ENCODE peak calls at places on chromosome 6, in nine cellular contexts. One of them, this sample, is unnamed.

GRCh38 chr6:125700591-125701353 is 48.7 kb upstream of the HEY2 start:
- DNase-seq in astrocyte of the spinal cord: no peak
- DNase-seq in cardiac fibroblast: no peak
- DNase-seq in AG09309: no peak
- DNase-seq in Jurkat, Clone E6-1: no peak
- DNase-seq in AG04449: no peak
- DNase-seq in brain microvascular endothelial cell: no peak
- DNase-seq in breast epithelium: no peak
- DNase-seq in tibial artery: no peak
- DNase-seq in this sample: no peak

GRCh38 chr6:107114872-107115694 is at the start of gene BEND3:
- DNase-seq in astrocyte of the spinal cord: no peak
- DNase-seq in AG09309: no peak
- DNase-seq in AG04449: no peak
- DNase-seq in brain microvascular endothelial cell: no peak
- DNase-seq in breast epithelium: no peak
- DNase-seq in cardiac fibroblast: peak
- DNase-seq in tibial artery: no peak
- DNase-seq in Jurkat, Clone E6-1: no peak
- DNase-seq in this sample: no peak

GRCh38 chr6:130708338-130708737 is 118.9 kb upstream of the SMLR1 start:
- DNase-seq in AG09309: peak
- DNase-seq in Jurkat, Clone E6-1: no peak
- DNase-seq in tibial artery: no peak
- DNase-seq in brain microvascular endothelial cell: no peak
- DNase-seq in breast epithelium: no peak
- DNase-seq in astrocyte of the spinal cord: no peak
- DNase-seq in AG04449: peak
- DNase-seq in cardiac fibroblast: no peak
- DNase-seq in this sample: no peak

GRCh38 chr6:73722318-73723060 is 26.5 kb downstream of the CD109 start:
- DNase-seq in breast epithelium: no peak
- DNase-seq in AG04449: peak
- DNase-seq in astrocyte of the spinal cord: peak
- DNase-seq in brain microvascular endothelial cell: peak
- DNase-seq in Jurkat, Clone E6-1: no peak
- DNase-seq in AG09309: peak
- DNase-seq in cardiac fibroblast: peak
- DNase-seq in tibial artery: no peak
- DNase-seq in this sample: peak

GRCh38 chr6:40194771-40195170 is 260.5 kb upstream of the MOCS1 start:
- DNase-seq in AG09309: no peak
- DNase-seq in breast epithelium: no peak
- DNase-seq in Jurkat, Clone E6-1: peak
- DNase-seq in AG04449: no peak
- DNase-seq in cardiac fibroblast: no peak
- DNase-seq in brain microvascular endothelial cell: no peak
- DNase-seq in tibial artery: no peak
- DNase-seq in astrocyte of the spinal cord: no peak
- DNase-seq in this sample: no peak

GRCh38 chr6:5361371-5361770 is 100.1 kb downstream of the FARS2 start:
- DNase-seq in tibial artery: no peak
- DNase-seq in breast epithelium: no peak
- DNase-seq in AG04449: no peak
- DNase-seq in Jurkat, Clone E6-1: no peak
- DNase-seq in astrocyte of the spinal cord: peak
- DNase-seq in AG09309: no peak
- DNase-seq in brain microvascular endothelial cell: no peak
- DNase-seq in cardiac fibroblast: peak
- DNase-seq in this sample: peak

GRCh38 chr6:111736005-111736607 is 130.4 kb upstream of the TRAF3IP2 start:
- DNase-seq in brain microvascular endothelial cell: no peak
- DNase-seq in cardiac fibroblast: no peak
- DNase-seq in AG09309: no peak
- DNase-seq in tibial artery: no peak
- DNase-seq in Jurkat, Clone E6-1: no peak
- DNase-seq in astrocyte of the spinal cord: no peak
- DNase-seq in AG04449: no peak
- DNase-seq in breast epithelium: no peak
- DNase-seq in this sample: no peak

GRCh38 chr6:145096846-145097245 is 638.5 kb downstream of the EPM2A start:
- DNase-seq in AG04449: no peak
- DNase-seq in brain microvascular endothelial cell: no peak
- DNase-seq in tibial artery: no peak
- DNase-seq in astrocyte of the spinal cord: no peak
- DNase-seq in AG09309: no peak
- DNase-seq in cardiac fibroblast: no peak
- DNase-seq in breast epithelium: no peak
- DNase-seq in Jurkat, Clone E6-1: no peak
- DNase-seq in this sample: no peak

GRCh38 chr6:161890959-161891358 is 617.1 kb upstream of the AGPAT4 start:
- DNase-seq in Jurkat, Clone E6-1: no peak
- DNase-seq in tibial artery: no peak
- DNase-seq in brain microvascular endothelial cell: no peak
- DNase-seq in breast epithelium: no peak
- DNase-seq in AG04449: no peak
- DNase-seq in AG09309: no peak
- DNase-seq in cardiac fibroblast: no peak
- DNase-seq in astrocyte of the spinal cord: no peak
- DNase-seq in this sample: no peak

GRCh38 chr6:113361014-113361645 is 496.0 kb upstream of the MARCKS start:
- DNase-seq in breast epithelium: no peak
- DNase-seq in Jurkat, Clone E6-1: no peak
- DNase-seq in brain microvascular endothelial cell: peak
- DNase-seq in cardiac fibroblast: no peak
- DNase-seq in AG04449: no peak
- DNase-seq in tibial artery: no peak
- DNase-seq in AG09309: no peak
- DNase-seq in astrocyte of the spinal cord: peak
- DNase-seq in this sample: peak

GRCh38 chr6:72624557-72625160 is 2.8 kb downstream of the KCNQ5 start:
- DNase-seq in brain microvascular endothelial cell: no peak
- DNase-seq in AG04449: no peak
- DNase-seq in breast epithelium: no peak
- DNase-seq in Jurkat, Clone E6-1: no peak
- DNase-seq in tibial artery: no peak
- DNase-seq in cardiac fibroblast: peak
- DNase-seq in AG09309: no peak
- DNase-seq in astrocyte of the spinal cord: peak
- DNase-seq in this sample: peak

GRCh38 chr6:154933181-154933827 is 61.8 kb upstream of the TIAM2 start:
- DNase-seq in Jurkat, Clone E6-1: no peak
- DNase-seq in astrocyte of the spinal cord: peak
- DNase-seq in breast epithelium: no peak
- DNase-seq in cardiac fibroblast: peak
- DNase-seq in AG09309: no peak
- DNase-seq in AG04449: no peak
- DNase-seq in brain microvascular endothelial cell: peak
- DNase-seq in tibial artery: peak
- DNase-seq in this sample: no peak

DNA sequence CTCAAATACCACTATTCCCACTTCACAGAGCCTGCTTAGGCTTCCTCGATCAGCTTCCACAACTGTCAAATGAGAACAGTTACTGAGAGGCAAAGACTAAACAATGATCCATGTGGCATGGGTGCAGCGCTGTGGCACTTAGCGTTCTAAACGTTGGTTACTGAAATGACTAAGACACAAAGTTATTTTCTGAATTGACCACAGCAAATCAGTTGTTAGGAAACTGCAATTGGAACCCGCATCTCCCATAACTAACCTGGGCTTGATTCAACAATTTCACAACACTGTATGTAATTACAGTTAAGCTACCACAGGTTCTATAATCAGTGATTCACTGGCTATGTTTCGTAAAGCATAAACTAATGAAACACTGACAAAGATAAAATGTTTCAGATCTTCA is 12.6 kb downstream of the WDR27 start:
- DNase-seq in brain microvascular endothelial cell: no peak
- DNase-seq in Jurkat, Clone E6-1: no peak
- DNase-seq in tibial artery: no peak
- DNase-seq in breast epithelium: no peak
- DNase-seq in AG09309: peak
- DNase-seq in cardiac fibroblast: peak
- DNase-seq in AG04449: no peak
- DNase-seq in astrocyte of the spinal cord: peak
- DNase-seq in this sample: peak
- H3K4me3 ChIP-seq in brain microvascular endothelial cell: no peak
- H3K4me3 ChIP-seq in Jurkat, Clone E6-1: no peak
- H3K4me3 ChIP-seq in tibial artery: no peak
- H3K4me3 ChIP-seq in breast epithelium: no peak
- H3K4me3 ChIP-seq in AG09309: no peak
- H3K4me3 ChIP-seq in cardiac fibroblast: no peak
- H3K4me3 ChIP-seq in AG04449: no peak
- H3K4me3 ChIP-seq in astrocyte of the spinal cord: no peak
- H3K4me3 ChIP-seq in this sample: no peak

GRCh38 chr6:157611406-157611805 is 211.6 kb upstream of the SNX9 start:
- DNase-seq in AG04449: no peak
- DNase-seq in tibial artery: peak
- DNase-seq in brain microvascular endothelial cell: no peak
- DNase-seq in cardiac fibroblast: no peak
- DNase-seq in breast epithelium: no peak
- DNase-seq in Jurkat, Clone E6-1: no peak
- DNase-seq in AG09309: no peak
- DNase-seq in astrocyte of the spinal cord: no peak
- DNase-seq in this sample: no peak

GRCh38 chr6:157610451-157610999 is 212.5 kb upstream of the SNX9 start:
- DNase-seq in Jurkat, Clone E6-1: no peak
- DNase-seq in astrocyte of the spinal cord: no peak
- DNase-seq in AG04449: no peak
- DNase-seq in breast epithelium: no peak
- DNase-seq in AG09309: no peak
- DNase-seq in brain microvascular endothelial cell: no peak
- DNase-seq in tibial artery: peak
- DNase-seq in cardiac fibroblast: no peak
- DNase-seq in this sample: no peak

GRCh38 chr6:157609117-157609516 is 213.9 kb upstream of the SNX9 start:
- DNase-seq in cardiac fibroblast: no peak
- DNase-seq in AG09309: no peak
- DNase-seq in brain microvascular endothelial cell: no peak
- DNase-seq in Jurkat, Clone E6-1: no peak
- DNase-seq in astrocyte of the spinal cord: no peak
- DNase-seq in breast epithelium: no peak
- DNase-seq in tibial artery: peak
- DNase-seq in AG04449: no peak
- DNase-seq in this sample: no peak

GRCh38 chr6:157608221-157609075 is 214.6 kb upstream of the SNX9 start:
- DNase-seq in cardiac fibroblast: no peak
- DNase-seq in tibial artery: peak
- DNase-seq in astrocyte of the spinal cord: no peak
- DNase-seq in AG09309: no peak
- DNase-seq in brain microvascular endothelial cell: no peak
- DNase-seq in Jurkat, Clone E6-1: no peak
- DNase-seq in breast epithelium: no peak
- DNase-seq in AG04449: no peak
- DNase-seq in this sample: no peak

GRCh38 chr6:157609556-157609955 is 213.5 kb upstream of the SNX9 start:
- DNase-seq in astrocyte of the spinal cord: no peak
- DNase-seq in brain microvascular endothelial cell: no peak
- DNase-seq in Jurkat, Clone E6-1: no peak
- DNase-seq in cardiac fibroblast: no peak
- DNase-seq in AG09309: no peak
- DNase-seq in tibial artery: peak
- DNase-seq in AG04449: no peak
- DNase-seq in breast epithelium: no peak
- DNase-seq in this sample: no peak
- H3K4me3 ChIP-seq in astrocyte of the spinal cord: no peak
- H3K4me3 ChIP-seq in brain microvascular endothelial cell: no peak
- H3K4me3 ChIP-seq in Jurkat, Clone E6-1: no peak
- H3K4me3 ChIP-seq in cardiac fibroblast: no peak
- H3K4me3 ChIP-seq in AG09309: no peak
- H3K4me3 ChIP-seq in tibial artery: no peak
- H3K4me3 ChIP-seq in AG04449: no peak
- H3K4me3 ChIP-seq in breast epithelium: no peak
- H3K4me3 ChIP-seq in this sample: no peak

GRCh38 chr6:10426781-10427279 is 12.0 kb upstream of the TFAP2A start:
- DNase-seq in breast epithelium: no peak
- DNase-seq in brain microvascular endothelial cell: no peak
- DNase-seq in cardiac fibroblast: no peak
- DNase-seq in AG09309: no peak
- DNase-seq in AG04449: no peak
- DNase-seq in tibial artery: no peak
- DNase-seq in astrocyte of the spinal cord: no peak
- DNase-seq in Jurkat, Clone E6-1: no peak
- DNase-seq in this sample: no peak
- H3K4me3 ChIP-seq in breast epithelium: peak
- H3K4me3 ChIP-seq in brain microvascular endothelial cell: peak
- H3K4me3 ChIP-seq in cardiac fibroblast: peak
- H3K4me3 ChIP-seq in AG09309: peak
- H3K4me3 ChIP-seq in AG04449: peak
- H3K4me3 ChIP-seq in tibial artery: peak
- H3K4me3 ChIP-seq in astrocyte of the spinal cord: peak
- H3K4me3 ChIP-seq in Jurkat, Clone E6-1: peak
- H3K4me3 ChIP-seq in this sample: peak

GRCh38 chr6:57143690-57144089 is 28.4 kb upstream of the BAG2 start:
- DNase-seq in Jurkat, Clone E6-1: no peak
- DNase-seq in brain microvascular endothelial cell: no peak
- DNase-seq in AG09309: no peak
- DNase-seq in astrocyte of the spinal cord: no peak
- DNase-seq in breast epithelium: no peak
- DNase-seq in AG04449: no peak
- DNase-seq in tibial artery: no peak
- DNase-seq in cardiac fibroblast: no peak
- DNase-seq in this sample: no peak

GRCh38 chr6:57141451-57142177 is 30.5 kb upstream of the BAG2 start:
- DNase-seq in cardiac fibroblast: no peak
- DNase-seq in breast epithelium: no peak
- DNase-seq in brain microvascular endothelial cell: no peak
- DNase-seq in Jurkat, Clone E6-1: no peak
- DNase-seq in AG04449: no peak
- DNase-seq in AG09309: no peak
- DNase-seq in tibial artery: no peak
- DNase-seq in astrocyte of the spinal cord: no peak
- DNase-seq in this sample: no peak

GRCh38 chr6:57137392-57137791 is 34.7 kb upstream of the BAG2 start:
- DNase-seq in breast epithelium: no peak
- DNase-seq in brain microvascular endothelial cell: no peak
- DNase-seq in astrocyte of the spinal cord: no peak
- DNase-seq in cardiac fibroblast: no peak
- DNase-seq in AG04449: no peak
- DNase-seq in AG09309: no peak
- DNase-seq in tibial artery: no peak
- DNase-seq in Jurkat, Clone E6-1: no peak
- DNase-seq in this sample: no peak

GRCh38 chr6:57138026-57138425 is 34.1 kb upstream of the BAG2 start:
- DNase-seq in brain microvascular endothelial cell: no peak
- DNase-seq in breast epithelium: no peak
- DNase-seq in cardiac fibroblast: no peak
- DNase-seq in astrocyte of the spinal cord: no peak
- DNase-seq in tibial artery: no peak
- DNase-seq in AG04449: no peak
- DNase-seq in Jurkat, Clone E6-1: no peak
- DNase-seq in AG09309: no peak
- DNase-seq in this sample: no peak

DNA sequence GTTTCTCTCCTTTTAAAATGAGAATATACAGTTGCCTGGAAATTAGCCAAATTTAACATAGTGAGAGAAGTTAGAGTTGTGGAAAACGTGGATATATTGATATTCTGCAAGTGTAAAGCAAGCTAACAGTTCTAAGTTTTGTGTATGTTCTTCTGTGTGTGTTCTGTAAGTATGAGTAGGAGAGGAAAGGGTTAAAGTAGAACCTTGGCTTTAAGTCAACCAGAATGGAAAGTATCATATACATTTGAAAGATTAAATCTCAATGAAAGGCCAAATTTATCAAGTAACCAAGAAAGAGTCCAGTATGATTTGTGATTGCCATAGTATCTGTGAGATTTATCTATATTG is 30.0 kb upstream of the BAG2 start:
- DNase-seq in breast epithelium: no peak
- DNase-seq in tibial artery: no peak
- DNase-seq in AG09309: no peak
- DNase-seq in Jurkat, Clone E6-1: no peak
- DNase-seq in cardiac fibroblast: no peak
- DNase-seq in astrocyte of the spinal cord: no peak
- DNase-seq in AG04449: no peak
- DNase-seq in brain microvascular endothelial cell: no peak
- DNase-seq in this sample: no peak
- H3K4me3 ChIP-seq in breast epithelium: no peak
- H3K4me3 ChIP-seq in tibial artery: no peak
- H3K4me3 ChIP-seq in AG09309: no peak
- H3K4me3 ChIP-seq in Jurkat, Clone E6-1: no peak
- H3K4me3 ChIP-seq in cardiac fibroblast: no peak
- H3K4me3 ChIP-seq in astrocyte of the spinal cord: no peak
- H3K4me3 ChIP-seq in AG04449: no peak
- H3K4me3 ChIP-seq in brain microvascular endothelial cell: no peak
- H3K4me3 ChIP-seq in this sample: no peak